ENCODE peak calls at places on chromosomes 11 and 22, in four cellular contexts. L, N, R and A are unnamed samples.

GRCh38 chr11:110919241-110919893 is 207.1 kb upstream of the ARHGAP20 start:
- DNase-seq in N (no peak), R (no peak), L (no peak), A (no peak)

GRCh38 chr11:95154514-95154913 is 64.9 kb downstream of the ENDOD1 start:
- DNase-seq in R (no peak), L (no peak), N (peak; percentile 66), A (peak; percentile 53)

GRCh38 chr11:122491486-122491885 is 164.0 kb upstream of the UBASH3B start:
- DNase-seq in L (no peak), R (no peak), N (peak; percentile 61), A (no peak)

GRCh38 chr11:85976525-85976924 is 92.4 kb downstream of the PICALM start:
- DNase-seq in N (no peak), R (no peak), L (no peak), A (no peak)

GRCh38 chr11:73570415-73571114 is 27.3 kb downstream of the FAM168A start:
- DNase-seq in L (no peak), N (no peak), R (peak; percentile 42), A (no peak)

GRCh38 chr11:102783720-102784119 is 3.3 kb upstream of the MMP10 start:
- DNase-seq in L (no peak), R (no peak), N (no peak), A (no peak)

GRCh38 chr11:117175104-117175503 is 3.4 kb upstream of the SIDT2 start:
- DNase-seq in N (no peak), R (no peak), L (no peak), A (no peak)

GRCh38 chr11:120820040-120820439 is 203.9 kb upstream of the TBCEL start:
- DNase-seq in N (no peak), R (no peak), L (no peak), A (no peak)

GRCh38 chr11:44351898-44352498 is 42.1 kb upstream of the ALX4 start:
- DNase-seq in L (no peak), R (no peak), N (peak; percentile 1), A (no peak)

GRCh38 chr11:16347928-16348685 is 8.2 kb downstream of the SOX6 start:
- DNase-seq in R (no peak), L (no peak), N (peak; percentile 2), A (no peak)

GRCh38 chr11:70531281-70532065 is 133.1 kb downstream of the CTTN start:
- DNase-seq in R (no peak), L (peak; percentile 42), N (no peak), A (no peak)

GRCh38 chr11:71301858-71302533 is 49.6 kb upstream of the SHANK2 start:
- DNase-seq in N (no peak), R (peak; percentile 26), L (no peak), A (no peak)

GRCh38 chr22:50276143-50276542 is 6.0 kb upstream of the MAPK11 start:
- DNase-seq in N (peak; percentile 51), L (peak; percentile 93), R (peak; percentile 75), A (peak; percentile 74)

GRCh38 chr22:37549704-37550059 is 10.6 kb upstream of the CDC42EP1 start:
- DNase-seq in N (peak; percentile 54), L (no peak), R (no peak), A (no peak)

GRCh38 chr11:63879598-63879997 is 37.4 kb downstream of the RCOR2 start:
- DNase-seq in N (peak; percentile 31), R (no peak), L (no peak), A (no peak)

GRCh38 chr22:27386186-27386585 is 415.4 kb downstream of the MN1 start:
- DNase-seq in L (no peak), N (no peak), R (no peak), A (peak; percentile 12)

GRCh38 chr22:45438364-45438763 is 24.9 kb downstream of the RIBC2 start:
- DNase-seq in N (peak; percentile 94), L (no peak), R (no peak), A (no peak)

GRCh38 chr11:17695454-17696441 is 23.6 kb upstream of the MYOD1 start:
- DNase-seq in N (no peak), R (no peak), L (no peak), A (no peak)

GRCh38 chr22:46278656-46279645 is 11.1 kb downstream of the TTC38 start:
- DNase-seq in N (no peak), L (peak; percentile 37), R (no peak), A (no peak)

GRCh38 chr11:111359223-111360149 is 19.6 kb downstream of the POU2AF1 start:
- DNase-seq in N (no peak), L (no peak), R (no peak), A (no peak)

GRCh38 chr11:8263769-8264410 is at the start of gene LMO1:
- DNase-seq in L (peak; percentile 80), N (peak; percentile 76), R (peak; percentile 75), A (peak; percentile 83)

GRCh38 chr11:15159085-15159484 is 44.4 kb downstream of the INSC start:
- DNase-seq in R (no peak), N (peak; percentile 54), L (no peak), A (peak; percentile 25)

DNA sequence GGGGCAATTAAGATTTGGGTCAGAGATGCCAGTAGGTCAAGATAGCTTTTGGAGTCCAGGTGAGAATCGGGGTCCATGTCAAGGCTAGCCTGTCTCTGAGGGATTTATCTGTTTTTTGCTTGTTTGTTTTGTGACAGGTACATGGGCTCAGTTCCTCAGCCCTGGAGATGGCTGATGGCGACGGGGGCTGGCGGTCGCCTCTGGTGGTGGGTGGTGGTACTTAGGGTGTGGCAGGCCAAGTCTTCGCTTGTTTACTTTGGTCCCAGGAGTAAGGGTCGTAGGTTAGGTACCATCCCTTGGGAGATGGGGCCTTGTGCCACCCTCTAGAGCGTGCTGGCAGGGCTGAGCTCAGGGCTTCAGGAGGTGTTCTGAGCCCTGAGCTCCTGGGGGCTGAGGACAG is 4.7 kb downstream of the SLC25A45 start:
- DNase-seq in N (no peak), R (no peak), L (no peak), A (no peak)
- TF ChIP-seq CTCF in N (no peak), R (no peak), L (peak; percentile 19), A (no peak)

GRCh38 chr11:96338910-96339703 is 3.9 kb downstream of the MAML2 start:
- DNase-seq in L (no peak), N (peak; percentile 73), R (no peak), A (peak; percentile 48)
- H3K4me3 ChIP-seq in L (peak overlapping the region; percentile 71), N (peak overlapping the region; percentile 86), R (peak overlapping the region; percentile 17), A (peak overlapping the region; percentile 10)

DNA sequence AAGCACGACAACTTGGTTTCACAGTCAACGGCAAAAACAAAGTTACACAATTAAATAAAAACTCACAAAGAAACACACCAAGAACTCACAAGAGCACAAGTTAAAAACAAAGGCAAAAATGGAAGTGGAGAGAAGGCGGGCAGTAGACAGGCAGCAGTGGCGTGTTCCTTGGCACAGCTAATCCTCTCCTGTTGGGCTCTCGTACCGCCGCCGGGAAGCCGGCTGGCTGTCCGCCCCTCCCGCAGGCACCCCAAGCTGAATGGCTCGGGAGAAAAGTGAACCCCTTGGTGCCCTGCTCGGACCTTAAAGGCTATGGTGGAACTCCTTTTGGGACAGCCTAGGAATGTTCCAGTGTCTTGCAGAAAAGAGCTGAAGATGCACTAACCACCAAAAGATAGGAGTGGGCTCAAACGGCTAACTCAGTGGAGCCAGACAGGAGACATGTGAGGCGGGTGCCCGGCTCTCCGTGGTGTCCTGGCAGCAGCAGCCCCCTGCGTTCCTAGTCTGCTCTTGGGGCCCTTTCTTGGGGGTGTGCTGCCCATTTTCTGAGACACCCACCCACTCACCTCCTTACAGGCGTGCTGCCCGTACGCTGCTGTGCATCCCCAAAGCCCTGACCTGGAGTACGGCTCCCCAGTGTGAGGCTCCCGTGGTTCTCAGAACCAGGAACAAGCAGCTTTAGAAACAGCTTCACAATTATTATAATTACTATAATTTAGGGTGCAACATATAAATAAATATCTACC is 86.1 kb upstream of the BID start:
- DNase-seq in L (no peak), R (no peak), N (no peak), A (no peak)
- TF ChIP-seq CTCF in L (no peak), R (no peak), N (no peak), A (no peak)

DNA sequence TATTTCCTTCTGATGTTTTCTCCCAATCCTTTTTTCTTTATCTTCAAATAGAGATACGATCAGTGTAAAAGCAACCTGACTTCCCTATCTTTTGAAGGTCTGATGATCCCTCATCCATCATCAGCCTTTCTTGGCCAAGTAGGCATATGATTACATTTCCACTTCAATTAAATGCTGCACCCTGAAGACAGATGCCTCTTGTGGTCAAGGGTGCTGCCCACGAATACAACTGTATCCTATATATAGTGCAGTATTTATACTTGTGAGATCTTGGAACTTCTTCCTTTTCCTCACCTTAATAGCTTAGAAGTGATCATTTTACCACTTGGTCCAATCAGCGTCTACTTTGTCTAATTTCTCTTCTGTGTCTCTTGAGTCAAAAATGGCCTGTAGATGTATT is 9.3 kb upstream of the ZNRF3 start:
- DNase-seq in L (no peak), N (no peak), R (no peak), A (no peak)
- H3K4me3 ChIP-seq in L (no peak overlapping the region), N (no peak overlapping the region), R (no peak overlapping the region), A (no peak overlapping the region)

DNA sequence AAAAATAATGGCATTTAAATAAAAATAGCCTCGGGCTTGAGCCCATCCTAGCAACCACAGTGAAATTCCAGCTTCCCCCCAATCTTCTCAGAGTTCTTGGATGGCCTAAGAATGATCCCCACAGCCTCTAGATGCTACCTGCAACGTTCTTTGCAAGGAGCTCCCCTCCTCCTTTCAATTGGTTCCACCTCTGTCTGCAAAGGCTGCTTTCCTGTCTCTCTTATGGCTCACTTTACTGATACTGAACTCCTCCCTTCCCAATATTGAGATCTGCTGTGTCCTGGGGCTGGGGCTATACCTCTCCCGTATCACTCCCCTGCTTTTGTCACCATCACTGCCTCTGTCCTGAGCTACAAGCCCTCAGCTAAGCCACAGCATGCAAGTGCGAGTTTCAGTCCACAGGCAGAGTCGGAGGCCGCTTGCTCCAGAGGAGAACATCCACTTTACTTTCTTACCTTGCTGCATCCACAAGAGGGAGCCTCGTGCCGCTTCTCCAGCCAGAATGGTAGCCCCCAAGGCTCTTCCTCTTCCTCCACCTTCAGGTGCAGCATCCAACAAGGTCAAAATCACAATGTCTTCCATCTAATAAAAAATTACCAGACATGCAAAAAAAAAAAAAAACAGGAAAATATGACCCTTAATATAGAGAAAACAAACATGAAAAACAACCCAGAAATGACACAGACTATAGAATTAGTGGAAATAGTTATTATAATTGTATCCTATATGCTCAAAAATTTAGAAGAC is 48.6 kb upstream of the TMEM45B start:
- DNase-seq in L (peak; percentile 56), R (no peak), N (peak; percentile 21), A (peak; percentile 44)
- TF ChIP-seq CTCF in L (no peak), R (no peak), N (peak; percentile 68), A (peak; percentile 37)

DNA sequence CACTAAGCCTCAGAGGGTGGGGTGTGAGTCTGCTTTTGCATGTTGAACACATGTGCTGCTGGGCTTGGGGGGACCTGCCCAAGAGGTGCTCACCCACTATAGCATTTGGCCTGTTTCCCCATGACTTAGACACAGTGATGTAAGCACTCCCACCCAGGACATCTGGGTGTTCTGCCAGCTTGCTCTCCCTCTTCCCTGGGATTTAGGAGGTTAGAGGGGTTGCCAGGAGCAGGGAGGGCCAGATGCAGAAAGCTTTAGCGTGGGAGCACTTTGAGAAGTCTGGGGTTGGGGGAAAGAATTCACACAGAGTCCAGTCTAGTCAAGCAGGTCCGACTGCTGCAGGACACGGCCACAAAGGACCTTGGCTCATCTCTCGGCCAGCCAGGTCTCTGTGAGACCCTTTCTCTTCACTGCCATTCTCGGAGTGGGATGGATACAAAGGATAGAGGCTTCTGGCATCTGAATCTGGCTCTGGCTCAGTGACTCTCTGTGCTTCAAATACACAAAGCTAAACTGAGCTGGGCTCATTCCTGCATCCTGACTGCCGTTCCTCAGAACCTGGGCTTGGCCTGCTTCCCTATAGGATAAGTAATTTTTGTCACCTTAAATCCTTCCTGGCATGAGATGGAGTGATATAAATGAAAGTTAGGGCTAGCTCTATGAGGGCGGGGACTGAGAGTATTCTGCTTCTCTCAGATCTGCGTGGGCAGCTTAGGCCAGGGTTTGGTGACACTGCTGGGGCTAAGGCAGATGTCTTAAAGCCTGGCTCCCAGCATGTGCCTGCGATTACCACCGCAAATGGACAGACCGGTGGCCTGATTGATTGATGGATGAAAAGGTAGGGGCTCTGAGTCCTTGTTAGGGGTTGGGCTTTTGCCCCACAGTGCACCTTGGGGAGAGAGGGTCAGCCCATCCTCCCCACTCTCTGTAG is 14.5 kb downstream of the USP2 start:
- DNase-seq in N (no peak), L (peak; percentile 46), R (no peak), A (no peak)
- H3K4me3 ChIP-seq in N (no peak overlapping the region), L (no peak overlapping the region), R (no peak overlapping the region), A (no peak overlapping the region)